ENCODE peak calls at places on chromosomes 2 and 18, in eight cellular contexts. I is right lobe of liver, P is A549, T is heart left ventricle, W is ovary, S is MM.1S, A is kidney, Z is endothelial cell of umbilical vein. E is an unnamed sample.

GRCh38 chr2:187876554-187876953 is 322.3 kb upstream of the TFPI start:
- DNase-seq in I (no peak), P (no peak), T (no peak), W (no peak), S (no peak), A (no peak), Z (peak), E (no peak)

GRCh38 chr18:10997885-10998284 is 151.5 kb downstream of the PIEZO2 start:
- DNase-seq in I (no peak), P (no peak), T (no peak), W (no peak), S (no peak), A (no peak), Z (no peak), E (no peak)

GRCh38 chr2:142536964-142537363 is 340.5 kb upstream of the KYNU start:
- DNase-seq in I (no peak), P (no peak), T (no peak), W (no peak), S (no peak), A (no peak), Z (no peak), E (no peak)

GRCh38 chr2:208253518-208254117 is 1.3 kb downstream of the IDH1 start:
- DNase-seq in I (no peak), P (no peak), T (no peak), W (no peak), S (no peak), A (no peak), Z (no peak), E (no peak)

GRCh38 chr2:25250331-25251031 is 82.1 kb upstream of the POMC start:
- DNase-seq in I (no peak), P (no peak), T (peak), W (no peak), S (no peak), A (no peak), Z (no peak), E (no peak)

GRCh38 chr2:108365656-108366055 is 12.1 kb upstream of the SULT1C4 start:
- DNase-seq in I (no peak), P (no peak), T (no peak), W (no peak), S (no peak), A (no peak), Z (no peak), E (no peak)

GRCh38 chr2:32360416-32360815 is 3.6 kb downstream of the BIRC6 start:
- DNase-seq in I (no peak), P (no peak), T (no peak), W (no peak), S (no peak), A (no peak), Z (no peak), E (no peak)

GRCh38 chr2:238872026-238872425 is 24.1 kb downstream of the TWIST2 start:
- DNase-seq in I (no peak), P (no peak), T (no peak), W (no peak), S (no peak), A (no peak), Z (no peak), E (no peak)

GRCh38 chr2:218285604-218286003 is 6.7 kb downstream of the TMBIM1 start:
- DNase-seq in I (peak), P (no peak), T (peak), W (no peak), S (no peak), A (no peak), Z (no peak), E (peak)

GRCh38 chr18:36592282-36592681 is 236.5 kb downstream of the TPGS2 start:
- DNase-seq in I (no peak), P (no peak), T (no peak), W (no peak), S (no peak), A (no peak), Z (no peak), E (no peak)

GRCh38 chr2:72921088-72921851 is 4.0 kb downstream of the EMX1 start:
- DNase-seq in I (no peak), P (no peak), T (no peak), W (no peak), S (no peak), A (no peak), Z (no peak), E (no peak)
- H3K4me3 ChIP-seq in I (no peak), P (no peak), T (no peak), W (no peak), S (no peak), A (peak), Z (no peak), E (no peak)

GRCh38 chr2:140085674-140086073 is 1305.5 kb upstream of the NXPH2 start:
- DNase-seq in I (no peak), P (no peak), T (no peak), W (no peak), S (no peak), A (no peak), Z (peak), E (no peak)
- TF ChIP-seq CTCF in I (no peak), P (peak), T (no peak), W (no peak), S (no peak), A (peak), Z (no peak), E (no peak)

GRCh38 chr2:179139506-179139905 is 89.6 kb upstream of the CCDC141 start:
- DNase-seq in I (no peak), P (no peak), T (no peak), W (no peak), S (no peak), A (no peak), Z (no peak), E (no peak)
- H3K27ac ChIP-seq in I (no peak), P (no peak), T (no peak), W (no peak), S (no peak), A (no peak), Z (no peak), E (no peak)

DNA sequence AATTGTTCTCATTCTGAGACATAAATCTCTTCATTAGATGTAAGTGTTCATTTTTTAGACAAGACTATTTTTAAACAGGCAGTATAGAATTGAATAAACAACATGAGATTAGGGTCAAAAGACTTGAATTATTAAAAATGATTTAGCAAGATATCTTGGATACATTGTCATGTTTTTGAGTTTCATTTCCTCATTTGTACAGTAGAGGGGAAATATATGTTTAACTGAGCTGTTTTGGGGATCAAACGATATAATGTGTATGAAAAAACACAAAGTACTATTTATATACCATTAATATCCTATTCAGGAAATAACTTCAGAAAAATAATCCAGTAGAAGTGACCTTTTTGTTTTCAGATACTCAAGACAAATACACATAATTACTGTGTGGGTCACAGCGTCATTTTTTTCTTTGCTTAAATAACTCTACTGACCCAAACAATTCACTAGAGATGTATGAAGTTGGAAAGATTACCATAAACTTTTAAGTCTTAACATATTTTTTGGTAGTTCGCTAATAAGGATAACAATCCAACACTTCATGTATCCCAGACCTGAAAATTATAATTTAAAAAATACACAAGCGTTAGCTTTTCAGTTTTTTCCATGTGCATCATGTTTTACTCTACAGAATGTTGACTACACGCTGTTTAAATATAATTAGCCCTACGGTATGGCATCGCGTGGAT is 876 bp upstream of the ASXL3 start:
- DNase-seq in I (no peak), P (no peak), T (no peak), W (no peak), S (no peak), A (no peak), Z (peak), E (no peak)
- H3K4me3 ChIP-seq in I (peak), P (no peak), T (peak), W (peak), S (peak), A (peak), Z (no peak), E (peak)

GRCh38 chr18:59631583-59632181 is 65.5 kb downstream of the CCBE1 start:
- DNase-seq in I (no peak), P (peak), T (no peak), W (no peak), S (no peak), A (no peak), Z (peak), E (no peak)
- TF ChIP-seq CTCF in I (no peak), P (peak), T (peak), W (no peak), S (peak), A (peak), Z (peak), E (peak)

GRCh38 chr2:226077841-226078240 is 678.3 kb downstream of the NYAP2 start:
- DNase-seq in I (no peak), P (no peak), T (no peak), W (no peak), S (no peak), A (no peak), Z (no peak), E (no peak)

GRCh38 chr2:226079186-226079585 is 679.7 kb downstream of the NYAP2 start:
- DNase-seq in I (no peak), P (no peak), T (no peak), W (no peak), S (no peak), A (no peak), Z (no peak), E (no peak)

GRCh38 chr2:226078656-226079055 is 679.1 kb downstream of the NYAP2 start:
- DNase-seq in I (no peak), P (no peak), T (no peak), W (no peak), S (no peak), A (no peak), Z (no peak), E (no peak)

GRCh38 chr2:226079677-226080076 is 680.2 kb downstream of the NYAP2 start:
- DNase-seq in I (no peak), P (no peak), T (no peak), W (no peak), S (peak), A (no peak), Z (no peak), E (no peak)

DNA sequence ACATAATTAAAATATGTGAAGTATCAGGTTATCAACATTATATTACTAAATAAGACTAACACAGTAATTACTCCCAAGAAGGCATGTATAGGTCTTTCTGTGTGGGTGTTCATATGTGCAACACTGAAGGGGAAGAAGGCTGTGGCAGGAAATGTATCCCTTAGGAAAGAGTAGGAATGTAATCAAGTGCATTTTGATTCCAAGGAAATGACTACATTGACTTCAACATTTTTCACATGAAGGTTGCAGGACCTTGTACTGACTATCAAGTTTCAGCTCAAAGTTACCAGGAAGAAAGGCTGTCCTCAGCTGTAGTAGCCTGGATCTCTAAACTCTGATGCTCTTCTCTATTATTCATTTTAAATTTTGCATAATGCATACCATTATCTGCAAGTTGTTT is 680.8 kb downstream of the NYAP2 start:
- DNase-seq in I (no peak), P (no peak), T (no peak), W (no peak), S (no peak), A (no peak), Z (no peak), E (no peak)
- H3K27ac ChIP-seq in I (no peak), P (no peak), T (no peak), W (no peak), S (no peak), A (no peak), Z (no peak), E (no peak)

DNA sequence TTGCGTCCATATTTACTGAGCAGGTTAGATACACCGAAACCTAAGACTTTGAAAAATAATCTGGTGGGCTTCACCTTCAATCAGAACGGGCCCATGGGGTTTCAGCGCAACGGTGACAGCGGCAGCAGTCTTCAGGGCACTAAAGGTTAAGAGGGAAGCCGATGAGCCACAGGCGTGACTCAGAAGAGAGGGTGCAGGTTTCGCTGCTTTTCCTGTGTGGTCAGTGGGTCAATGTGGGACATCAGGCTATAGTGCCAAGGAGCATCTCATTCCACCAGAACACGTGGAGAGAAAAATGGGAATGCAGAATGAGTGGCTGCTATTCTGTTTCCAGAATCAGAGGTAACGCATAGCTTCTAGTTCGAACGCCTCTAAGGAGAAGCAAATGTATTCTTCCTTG is 8.9 kb downstream of the PTGR3 start:
- DNase-seq in I (no peak), P (no peak), T (no peak), W (no peak), S (no peak), A (no peak), Z (no peak), E (no peak)
- H3K4me3 ChIP-seq in I (no peak), P (no peak), T (no peak), W (no peak), S (no peak), A (no peak), Z (no peak), E (no peak)

GRCh38 chr2:56132138-56132537 is 51.7 kb upstream of the CCDC85A start:
- DNase-seq in I (no peak), P (peak), T (no peak), W (no peak), S (peak), A (no peak), Z (peak), E (no peak)
- TF ChIP-seq CTCF in I (peak), P (peak), T (peak), W (no peak), S (peak), A (peak), Z (peak), E (peak)

GRCh38 chr2:167190053-167190452 is 301.8 kb downstream of the XIRP2 start:
- DNase-seq in I (no peak), P (no peak), T (peak), W (no peak), S (no peak), A (no peak), Z (no peak), E (no peak)

GRCh38 chr2:167186465-167186864 is 298.2 kb downstream of the XIRP2 start:
- DNase-seq in I (no peak), P (no peak), T (no peak), W (no peak), S (no peak), A (no peak), Z (no peak), E (no peak)

GRCh38 chr2:167187910-167188595 is 299.8 kb downstream of the XIRP2 start:
- DNase-seq in I (no peak), P (no peak), T (no peak), W (no peak), S (no peak), A (no peak), Z (no peak), E (no peak)

GRCh38 chr2:167187049-167187727 is 298.9 kb downstream of the XIRP2 start:
- DNase-seq in I (no peak), P (no peak), T (no peak), W (no peak), S (no peak), A (no peak), Z (no peak), E (no peak)

DNA sequence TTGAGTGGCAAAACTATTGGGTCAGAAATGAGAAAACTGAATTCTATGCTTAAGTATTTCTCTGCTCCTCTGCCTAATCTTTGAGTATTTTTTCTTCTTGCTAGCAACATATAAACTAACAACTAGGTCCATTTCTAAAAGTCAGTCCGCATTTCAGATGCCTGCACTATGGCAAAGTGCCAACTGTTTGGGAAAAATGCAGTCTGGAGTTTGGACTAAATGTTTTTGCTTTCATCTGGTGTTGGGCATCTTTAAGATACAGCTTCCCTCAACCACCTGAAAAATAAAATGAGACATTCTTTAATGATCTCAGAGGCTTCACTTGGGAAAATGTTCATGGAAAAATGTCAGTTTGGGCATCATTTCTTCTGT is 300.3 kb downstream of the XIRP2 start:
- DNase-seq in I (no peak), P (no peak), T (no peak), W (no peak), S (no peak), A (no peak), Z (no peak), E (no peak)
- H3K27ac ChIP-seq in I (no peak), P (no peak), T (peak), W (no peak), S (no peak), A (no peak), Z (no peak), E (no peak)

DNA sequence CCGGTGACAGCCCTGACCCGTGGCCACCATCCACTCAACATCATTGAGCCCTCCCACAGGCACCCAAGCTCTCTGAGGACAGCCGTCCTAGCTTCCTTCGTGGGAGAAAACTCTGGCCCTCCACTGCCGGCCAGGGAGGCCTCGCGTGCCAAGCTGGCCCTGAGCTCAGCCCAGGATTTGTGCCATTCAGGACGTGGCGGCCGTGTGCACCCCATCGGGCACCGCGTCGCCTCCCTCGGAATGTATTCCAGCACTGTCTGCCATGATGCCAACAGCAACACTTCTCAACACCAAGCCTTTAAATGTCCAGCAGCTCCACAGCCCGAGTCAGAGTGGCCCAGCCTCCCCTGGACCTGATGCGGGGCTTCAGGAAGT is 35.7 kb downstream of the ZNF516 start:
- DNase-seq in I (no peak), P (no peak), T (no peak), W (no peak), S (no peak), A (no peak), Z (no peak), E (peak)
- H3K4me3 ChIP-seq in I (no peak), P (no peak), T (no peak), W (peak), S (no peak), A (no peak), Z (no peak), E (no peak)